ENCODE peak calls at places on chromosome 7, in six cellular contexts. One of them, this sample, is unnamed.
A peak's percentile ranks its signal among the peaks of the same experiment; 100 is the strongest.

GRCh38 chr7:45173596-45174327 is 16.2 kb downstream of the RAMP3 start:
- DNase-seq in H9: no peak
- DNase-seq in neuronal stem cell: no peak
- DNase-seq in H1: no peak
- DNase-seq in mesendoderm: no peak
- DNase-seq in mesenchymal stem cell: no peak
- DNase-seq in this sample: no peak

GRCh38 chr7:116443101-116443523 is 56.4 kb upstream of the CAV2 start:
- DNase-seq in H9: no peak
- DNase-seq in neuronal stem cell: no peak
- DNase-seq in H1: no peak
- DNase-seq in mesendoderm: peak; percentile 54
- DNase-seq in mesenchymal stem cell: peak; percentile 82
- DNase-seq in this sample: peak; percentile 97

GRCh38 chr7:132575987-132576722 is at the start of gene PLXNA4:
- DNase-seq in H9: no peak
- DNase-seq in neuronal stem cell: no peak
- DNase-seq in H1: no peak
- DNase-seq in mesendoderm: no peak
- DNase-seq in mesenchymal stem cell: peak; percentile 10
- DNase-seq in this sample: no peak

GRCh38 chr7:124764847-124765400 is 668 bp downstream of the GPR37 start:
- DNase-seq in H9: peak; percentile 49
- DNase-seq in neuronal stem cell: peak; percentile 2
- DNase-seq in H1: no peak
- DNase-seq in mesendoderm: peak; percentile 45
- DNase-seq in mesenchymal stem cell: no peak
- DNase-seq in this sample: peak; percentile 5

GRCh38 chr7:84073476-84073875 is 121.1 kb downstream of the SEMA3A start:
- DNase-seq in H9: no peak
- DNase-seq in neuronal stem cell: no peak
- DNase-seq in H1: no peak
- DNase-seq in mesendoderm: peak; percentile 33
- DNase-seq in mesenchymal stem cell: peak; percentile 73
- DNase-seq in this sample: peak; percentile 67

GRCh38 chr7:4715385-4715770 is 33.3 kb downstream of the FOXK1 start:
- DNase-seq in H9: no peak
- DNase-seq in neuronal stem cell: no peak
- DNase-seq in H1: no peak
- DNase-seq in mesendoderm: no peak
- DNase-seq in mesenchymal stem cell: peak; percentile 69
- DNase-seq in this sample: peak; percentile 88

GRCh38 chr7:102916426-102916825 is 3.6 kb downstream of the LRRC17 start:
- DNase-seq in H9: no peak
- DNase-seq in neuronal stem cell: no peak
- DNase-seq in H1: no peak
- DNase-seq in mesendoderm: no peak
- DNase-seq in mesenchymal stem cell: no peak
- DNase-seq in this sample: peak; percentile 84

GRCh38 chr7:22173884-22174573 is 182.9 kb downstream of the RAPGEF5 start:
- DNase-seq in H9: no peak
- DNase-seq in neuronal stem cell: no peak
- DNase-seq in H1: no peak
- DNase-seq in mesendoderm: peak; percentile 57
- DNase-seq in mesenchymal stem cell: no peak
- DNase-seq in this sample: no peak

GRCh38 chr7:84002348-84002747 is 192.2 kb downstream of the SEMA3A start:
- DNase-seq in H9: no peak
- DNase-seq in neuronal stem cell: no peak
- DNase-seq in H1: no peak
- DNase-seq in mesendoderm: peak; percentile 27
- DNase-seq in mesenchymal stem cell: no peak
- DNase-seq in this sample: no peak

GRCh38 chr7:80060218-80060806 is 74.3 kb upstream of the GNAI1 start:
- DNase-seq in H9: no peak
- DNase-seq in neuronal stem cell: peak; percentile 6
- DNase-seq in H1: no peak
- DNase-seq in mesendoderm: peak; percentile 62
- DNase-seq in mesenchymal stem cell: peak; percentile 73
- DNase-seq in this sample: peak; percentile 82

GRCh38 chr7:48035967-48036478 is 680 bp downstream of the C7orf57 start:
- DNase-seq in H9: no peak
- DNase-seq in neuronal stem cell: peak; percentile 21
- DNase-seq in H1: no peak
- DNase-seq in mesendoderm: peak; percentile 28
- DNase-seq in mesenchymal stem cell: peak; percentile 45
- DNase-seq in this sample: peak; percentile 37

GRCh38 chr7:49597805-49598204 is 175.6 kb upstream of the VWC2 start:
- DNase-seq in H9: no peak
- DNase-seq in neuronal stem cell: no peak
- DNase-seq in H1: no peak
- DNase-seq in mesendoderm: no peak
- DNase-seq in mesenchymal stem cell: no peak
- DNase-seq in this sample: no peak

GRCh38 chr7:2645274-2645868 is 13.6 kb downstream of the TTYH3 start:
- DNase-seq in H9: peak; percentile 67
- DNase-seq in neuronal stem cell: no peak
- DNase-seq in H1: no peak
- DNase-seq in mesendoderm: peak; percentile 86
- DNase-seq in mesenchymal stem cell: peak; percentile 80
- DNase-seq in this sample: no peak

GRCh38 chr7:36286241-36286640 is 103.4 kb upstream of the ANLN start:
- DNase-seq in H9: no peak
- DNase-seq in neuronal stem cell: no peak
- DNase-seq in H1: no peak
- DNase-seq in mesendoderm: no peak
- DNase-seq in mesenchymal stem cell: no peak
- DNase-seq in this sample: no peak

GRCh38 chr7:23247602-23248335 is 1.2 kb downstream of the GPNMB start:
- DNase-seq in H9: peak; percentile 52
- DNase-seq in neuronal stem cell: no peak
- DNase-seq in H1: no peak
- DNase-seq in mesendoderm: peak; percentile 16
- DNase-seq in mesenchymal stem cell: peak; percentile 22
- DNase-seq in this sample: no peak

GRCh38 chr7:76049295-76049694 is 1.4 kb downstream of the MDH2 start:
- DNase-seq in H9: no peak
- DNase-seq in neuronal stem cell: no peak
- DNase-seq in H1: no peak
- DNase-seq in mesendoderm: peak; percentile 22
- DNase-seq in mesenchymal stem cell: no peak
- DNase-seq in this sample: no peak

GRCh38 chr7:32774411-32774970 is 117.1 kb downstream of the KBTBD2 start:
- DNase-seq in H9: no peak
- DNase-seq in neuronal stem cell: no peak
- DNase-seq in H1: no peak
- DNase-seq in mesendoderm: no peak
- DNase-seq in mesenchymal stem cell: no peak
- DNase-seq in this sample: no peak

DNA sequence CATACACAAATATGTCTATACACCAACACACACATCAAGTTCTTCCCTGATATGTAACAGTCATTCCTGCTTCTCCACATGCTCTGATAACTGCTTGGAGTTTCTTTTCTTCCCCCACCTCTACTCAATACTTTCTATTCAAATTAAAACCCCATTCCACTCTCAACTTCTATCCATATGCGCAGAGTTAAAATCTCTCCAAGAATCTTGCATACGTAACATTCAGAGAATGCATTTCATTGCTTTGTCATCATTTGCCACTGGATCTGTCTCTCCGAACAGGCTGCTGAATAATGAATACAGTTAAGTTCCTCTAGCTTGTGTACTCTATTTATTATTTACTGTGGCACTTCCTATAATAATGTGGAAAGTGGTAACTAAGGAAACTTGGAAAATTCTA is 68.8 kb downstream of the DGKB start:
- DNase-seq in H9: no peak
- DNase-seq in neuronal stem cell: no peak
- DNase-seq in H1: no peak
- DNase-seq in mesendoderm: peak; percentile 77
- DNase-seq in mesenchymal stem cell: no peak
- DNase-seq in this sample: no peak
- H2BK15ac ChIP-seq in H9: no peak overlapping the region
- H2BK15ac ChIP-seq in neuronal stem cell: no peak overlapping the region
- H2BK15ac ChIP-seq in H1: no peak overlapping the region
- H2BK15ac ChIP-seq in mesendoderm: no peak overlapping the region
- H2BK15ac ChIP-seq in mesenchymal stem cell: no peak overlapping the region
- H2BK15ac ChIP-seq in this sample: no peak overlapping the region

DNA sequence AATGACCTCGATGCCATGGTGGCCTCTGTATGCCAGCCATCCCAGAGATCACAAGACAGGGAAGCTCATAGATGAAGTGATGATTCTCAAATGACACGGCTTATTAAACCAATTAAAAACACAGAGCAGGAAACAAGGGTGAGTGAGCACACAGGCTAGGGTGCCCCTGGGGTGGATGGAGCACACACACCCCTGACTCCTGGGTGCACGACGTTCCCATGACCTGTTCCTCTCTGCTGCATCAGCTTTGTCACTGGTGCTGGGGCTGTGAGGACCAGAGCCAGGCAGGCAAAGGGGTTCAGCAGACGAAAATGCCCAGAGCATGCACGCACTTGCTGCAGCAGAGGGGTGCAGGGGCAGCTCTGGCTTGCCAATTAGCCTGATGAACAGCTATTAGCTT is 86.5 kb upstream of the LRRC4 start:
- DNase-seq in H9: no peak
- DNase-seq in neuronal stem cell: no peak
- DNase-seq in H1: no peak
- DNase-seq in mesendoderm: no peak
- DNase-seq in mesenchymal stem cell: no peak
- DNase-seq in this sample: no peak
- H3K4me2 ChIP-seq in H9: no peak overlapping the region
- H3K4me2 ChIP-seq in neuronal stem cell: no peak overlapping the region
- H3K4me2 ChIP-seq in H1: no peak overlapping the region
- H3K4me2 ChIP-seq in mesendoderm: no peak overlapping the region
- H3K4me2 ChIP-seq in mesenchymal stem cell: no peak overlapping the region
- H3K4me2 ChIP-seq in this sample: no peak overlapping the region

GRCh38 chr7:1644341-1645070 is 25.6 kb upstream of the ELFN1 start:
- DNase-seq in H9: no peak
- DNase-seq in neuronal stem cell: no peak
- DNase-seq in H1: no peak
- DNase-seq in mesendoderm: no peak
- DNase-seq in mesenchymal stem cell: no peak
- DNase-seq in this sample: no peak
- H2BK15ac ChIP-seq in H9: no peak overlapping the region
- H2BK15ac ChIP-seq in neuronal stem cell: no peak overlapping the region
- H2BK15ac ChIP-seq in H1: no peak overlapping the region
- H2BK15ac ChIP-seq in mesendoderm: no peak overlapping the region
- H2BK15ac ChIP-seq in mesenchymal stem cell: no peak overlapping the region
- H2BK15ac ChIP-seq in this sample: no peak overlapping the region

GRCh38 chr7:122578350-122578749 is 120.6 kb downstream of the RNF133 start:
- DNase-seq in H9: no peak
- DNase-seq in neuronal stem cell: no peak
- DNase-seq in H1: no peak
- DNase-seq in mesendoderm: no peak
- DNase-seq in mesenchymal stem cell: no peak
- DNase-seq in this sample: no peak
- H3K4me2 ChIP-seq in H9: no peak overlapping the region
- H3K4me2 ChIP-seq in neuronal stem cell: no peak overlapping the region
- H3K4me2 ChIP-seq in H1: no peak overlapping the region
- H3K4me2 ChIP-seq in mesendoderm: no peak overlapping the region
- H3K4me2 ChIP-seq in mesenchymal stem cell: no peak overlapping the region
- H3K4me2 ChIP-seq in this sample: no peak overlapping the region

GRCh38 chr7:150439926-150440325 is 10.5 kb upstream of the GIMAP8 start:
- DNase-seq in H9: no peak
- DNase-seq in neuronal stem cell: no peak
- DNase-seq in H1: no peak
- DNase-seq in mesendoderm: no peak
- DNase-seq in mesenchymal stem cell: no peak
- DNase-seq in this sample: peak; percentile 7

GRCh38 chr7:150444674-150445365 is 5.6 kb upstream of the GIMAP8 start:
- DNase-seq in H9: no peak
- DNase-seq in neuronal stem cell: no peak
- DNase-seq in H1: no peak
- DNase-seq in mesendoderm: no peak
- DNase-seq in mesenchymal stem cell: no peak
- DNase-seq in this sample: no peak

GRCh38 chr7:150442811-150443210 is 7.6 kb upstream of the GIMAP8 start:
- DNase-seq in H9: no peak
- DNase-seq in neuronal stem cell: no peak
- DNase-seq in H1: no peak
- DNase-seq in mesendoderm: no peak
- DNase-seq in mesenchymal stem cell: no peak
- DNase-seq in this sample: no peak

GRCh38 chr7:150444141-150444540 is 6.3 kb upstream of the GIMAP8 start:
- DNase-seq in H9: no peak
- DNase-seq in neuronal stem cell: no peak
- DNase-seq in H1: no peak
- DNase-seq in mesendoderm: no peak
- DNase-seq in mesenchymal stem cell: no peak
- DNase-seq in this sample: no peak

DNA sequence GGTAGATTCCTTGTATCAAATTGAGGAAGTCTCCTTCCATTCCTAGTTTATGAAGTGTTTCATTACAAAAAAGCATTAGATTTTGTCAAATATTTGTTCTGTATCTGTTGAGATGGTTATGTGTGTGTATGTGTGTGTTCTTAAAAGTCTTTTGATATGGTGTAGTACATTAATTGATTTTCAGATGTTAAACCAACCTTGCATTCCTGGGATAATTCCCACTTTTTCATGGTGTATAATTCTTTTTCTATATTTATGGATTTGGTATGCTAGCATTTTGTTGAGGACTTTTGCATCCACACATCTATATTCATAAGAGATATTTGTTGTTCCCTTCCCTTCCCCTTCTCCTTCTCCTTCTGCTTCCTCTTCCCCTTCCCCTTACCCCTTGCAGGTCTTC is 8.9 kb upstream of the GIMAP8 start:
- DNase-seq in H9: no peak
- DNase-seq in neuronal stem cell: no peak
- DNase-seq in H1: no peak
- DNase-seq in mesendoderm: no peak
- DNase-seq in mesenchymal stem cell: no peak
- DNase-seq in this sample: no peak
- H2BK15ac ChIP-seq in H9: no peak overlapping the region
- H2BK15ac ChIP-seq in neuronal stem cell: no peak overlapping the region
- H2BK15ac ChIP-seq in H1: no peak overlapping the region
- H2BK15ac ChIP-seq in mesendoderm: no peak overlapping the region
- H2BK15ac ChIP-seq in mesenchymal stem cell: no peak overlapping the region
- H2BK15ac ChIP-seq in this sample: no peak overlapping the region

DNA sequence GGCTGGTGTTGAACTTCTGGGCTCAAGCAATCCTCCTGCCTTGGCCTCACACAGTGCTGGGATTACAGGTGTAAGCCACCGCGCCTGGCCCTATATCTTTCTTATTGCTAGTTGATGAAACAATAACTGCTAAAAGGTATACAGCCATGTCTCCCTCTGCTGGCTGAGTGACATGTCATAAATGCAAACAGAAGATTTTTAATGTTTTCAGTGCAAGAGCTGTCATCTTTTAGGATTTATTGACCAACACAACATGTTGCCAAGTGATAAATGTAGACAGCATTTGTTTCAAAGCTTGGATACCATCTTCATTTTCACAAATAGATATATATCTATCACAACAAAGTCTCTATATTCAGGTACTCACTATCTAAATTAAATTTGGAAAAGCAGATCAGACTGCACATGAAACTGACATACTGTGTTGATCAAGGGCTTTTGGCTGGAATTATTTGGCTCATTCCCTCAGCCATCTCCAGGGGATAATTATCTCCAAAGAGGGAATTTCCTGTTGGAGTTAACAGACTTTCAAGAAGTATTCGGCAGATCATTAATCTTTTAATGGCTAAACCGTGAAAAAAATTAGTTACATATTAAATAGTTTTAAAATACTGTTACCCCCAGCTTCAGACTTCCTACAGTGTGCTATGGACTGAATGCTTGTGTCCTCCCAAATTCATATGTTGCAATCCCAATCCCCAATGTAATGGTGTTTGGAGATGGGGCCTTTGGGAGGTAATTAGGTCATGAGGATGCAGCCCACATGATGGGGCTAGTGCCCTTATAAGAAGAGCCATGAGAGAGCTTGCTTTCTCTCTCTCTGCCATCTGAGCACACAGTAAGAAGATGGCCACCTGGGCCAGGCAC is 41.3 kb upstream of the SRPK2 start:
- DNase-seq in H9: peak; percentile 34
- DNase-seq in neuronal stem cell: no peak
- DNase-seq in H1: no peak
- DNase-seq in mesendoderm: peak; percentile 70
- DNase-seq in mesenchymal stem cell: peak; percentile 33
- DNase-seq in this sample: peak; percentile 47
- H3K4me2 ChIP-seq in H9: no peak overlapping the region
- H3K4me2 ChIP-seq in neuronal stem cell: no peak overlapping the region
- H3K4me2 ChIP-seq in H1: no peak overlapping the region
- H3K4me2 ChIP-seq in mesendoderm: no peak overlapping the region
- H3K4me2 ChIP-seq in mesenchymal stem cell: no peak overlapping the region
- H3K4me2 ChIP-seq in this sample: no peak overlapping the region

This sample was measured in IMR-90.